ENCODE peak calls at places on chromosome 7, in four cellular contexts. G is astrocyte, P is uterus, W is heart right ventricle. N is an unnamed sample. For H3K4me1, the result is how much of the 10 kb centered on the place peaks cover.

GRCh38 chr7:40105879-40106473 is 28.4 kb downstream of the MPLKIP start:
- DNase-seq in G (no peak), P (no peak), W (no peak), N (no peak)

GRCh38 chr7:113710310-113711106 is 208.3 kb downstream of the PPP1R3A start:
- DNase-seq in G (peak), P (no peak), W (no peak), N (no peak)

GRCh38 chr7:78413568-78413967 is 615.0 kb downstream of the PHTF2 start:
- DNase-seq in G (no peak), P (no peak), W (no peak), N (no peak)

GRCh38 chr7:46383605-46384004 is 462.5 kb upstream of the IGFBP3 start:
- DNase-seq in G (peak), P (no peak), W (no peak), N (no peak)

GRCh38 chr7:17769918-17770317 is 170.4 kb downstream of the SNX13 start:
- DNase-seq in G (peak), P (peak), W (no peak), N (peak)

GRCh38 chr7:117582219-117582704 is 102.4 kb downstream of the CFTR start:
- DNase-seq in G (peak), P (peak), W (peak), N (no peak)

GRCh38 chr7:2554654-2555053 is 670 bp downstream of the BRAT1 start:
- DNase-seq in G (no peak), P (no peak), W (no peak), N (no peak)

GRCh38 chr7:155598810-155599210 is 45.7 kb upstream of the RBM33 start:
- DNase-seq in G (peak), P (peak), W (peak), N (peak)

GRCh38 chr7:22628112-22628511 is 98.9 kb upstream of the IL6 start:
- DNase-seq in G (no peak), P (no peak), W (no peak), N (no peak)
- H3K27ac ChIP-seq in G (no peak), P (no peak), W (no peak), N (no peak)

GRCh38 chr7:121961491-121961890 is 88.5 kb downstream of the PTPRZ1 start:
- DNase-seq in G (no peak), P (no peak), W (no peak), N (no peak)
- H3K4me1 ChIP-seq in G (under half), P (under half), W (under half), N (under half)

GRCh38 chr7:82154728-82155127 is 288.8 kb downstream of the CACNA2D1 start:
- DNase-seq in G (no peak), P (no peak), W (no peak), N (no peak)
- TF ChIP-seq CTCF in G (no peak), P (no peak), W (no peak), N (no peak)

GRCh38 chr7:51034531-51035264 is 252.0 kb upstream of the GRB10 start:
- DNase-seq in G (peak), P (no peak), W (no peak), N (no peak)
- H3K27ac ChIP-seq in G (peak), P (no peak), W (no peak), N (no peak)